ENCODE peak calls at places on chromosomes 6 and 20, in four cellular contexts. K, C, R and J are unnamed samples.

GRCh38 chr6:34462561-34462971 is 3.3 kb upstream of the PACSIN1 start:
- DNase-seq in K (peak), C (peak), R (no peak), J (peak)

GRCh38 chr6:11263185-11263817 is 30.8 kb upstream of the NEDD9 start:
- DNase-seq in K (peak), C (no peak), R (peak), J (peak)

GRCh38 chr6:48101277-48101676 is 9.7 kb downstream of the PTCHD4 start:
- DNase-seq in K (no peak), C (no peak), R (no peak), J (no peak)

GRCh38 chr6:43669922-43670622 is 17.5 kb downstream of the MRPS18A start:
- DNase-seq in K (no peak), C (no peak), R (no peak), J (no peak)

GRCh38 chr6:167703781-167704180 is 122.9 kb upstream of the AFDN start:
- DNase-seq in K (no peak), C (no peak), R (no peak), J (no peak)

GRCh38 chr20:62589150-62589498 is 53.2 kb upstream of the SLCO4A1 start:
- DNase-seq in K (no peak), C (no peak), R (no peak), J (no peak)

GRCh38 chr6:107555449-107555848 is 65.5 kb downstream of the SOBP start:
- DNase-seq in K (no peak), C (no peak), R (no peak), J (no peak)

GRCh38 chr6:77173472-77174074 is 289.7 kb downstream of the HTR1B start:
- DNase-seq in K (no peak), C (no peak), R (no peak), J (no peak)

GRCh38 chr6:26439552-26440125 is 665 bp upstream of the BTN3A3 start:
- DNase-seq in K (no peak), C (no peak), R (no peak), J (no peak)

GRCh38 chr20:11124849-11125505 is 451.2 kb upstream of the JAG1 start:
- DNase-seq in K (no peak), C (no peak), R (no peak), J (no peak)

GRCh38 chr6:152474341-152474740 is 162.8 kb downstream of the SYNE1 start:
- DNase-seq in K (no peak), C (no peak), R (no peak), J (no peak)

GRCh38 chr20:51093240-51093763 is 70.4 kb upstream of the KCNG1 start:
- DNase-seq in K (no peak), C (no peak), R (no peak), J (no peak)

GRCh38 chr6:130694617-130695016 is 132.6 kb upstream of the SMLR1 start:
- DNase-seq in K (no peak), C (no peak), R (no peak), J (no peak)

GRCh38 chr6:99612551-99613397 is 6.1 kb downstream of the PRDM13 start:
- DNase-seq in K (no peak), C (no peak), R (no peak), J (no peak)

GRCh38 chr20:63740070-63740500 is 509 bp downstream of the SLC2A4RG start:
- DNase-seq in K (peak), C (peak), R (no peak), J (peak)

GRCh38 chr6:170040115-170040500 is 250.8 kb downstream of the DLL1 start:
- DNase-seq in K (no peak), C (no peak), R (no peak), J (no peak)

GRCh38 chr6:14638932-14639875 is 521.6 kb downstream of the CD83 start:
- DNase-seq in K (no peak), C (peak), R (peak), J (no peak)

GRCh38 chr6:69729870-69730449 is 66.8 kb downstream of the LMBRD1 start:
- DNase-seq in K (no peak), C (no peak), R (no peak), J (no peak)

GRCh38 chr20:53692465-53693067 is 98.9 kb upstream of the ZNF217 start:
- DNase-seq in K (no peak), C (no peak), R (no peak), J (peak)

GRCh38 chr20:43863821-43864544 is 50.7 kb upstream of the TOX2 start:
- DNase-seq in K (no peak), C (no peak), R (no peak), J (no peak)

GRCh38 chr6:70717038-70717801 is 49.5 kb downstream of the SMAP1 start:
- DNase-seq in K (no peak), C (no peak), R (no peak), J (no peak)

GRCh38 chr6:17803409-17803808 is 96.7 kb upstream of the NUP153 start:
- DNase-seq in K (no peak), C (no peak), R (no peak), J (no peak)

GRCh38 chr6:52975580-52975979 is 19.5 kb downstream of the GSTA4 start:
- DNase-seq in K (no peak), C (no peak), R (no peak), J (no peak)

GRCh38 chr20:47487175-47487917 is 14.3 kb upstream of the NCOA3 start:
- DNase-seq in K (no peak), C (no peak), R (no peak), J (no peak)

GRCh38 chr6:14917101-14917500 is 328.8 kb upstream of the JARID2 start:
- DNase-seq in K (no peak), C (no peak), R (no peak), J (no peak)

GRCh38 chr6:155328539-155329459 is 14.5 kb upstream of the TFB1M start:
- DNase-seq in K (no peak), C (peak), R (no peak), J (no peak)

GRCh38 chr6:153780011-153780410 is 259.0 kb upstream of the OPRM1 start:
- DNase-seq in K (no peak), C (no peak), R (no peak), J (no peak)
- TF ChIP-seq POLR2A in K (no peak), C (no peak), R (no peak), J (no peak)

DNA sequence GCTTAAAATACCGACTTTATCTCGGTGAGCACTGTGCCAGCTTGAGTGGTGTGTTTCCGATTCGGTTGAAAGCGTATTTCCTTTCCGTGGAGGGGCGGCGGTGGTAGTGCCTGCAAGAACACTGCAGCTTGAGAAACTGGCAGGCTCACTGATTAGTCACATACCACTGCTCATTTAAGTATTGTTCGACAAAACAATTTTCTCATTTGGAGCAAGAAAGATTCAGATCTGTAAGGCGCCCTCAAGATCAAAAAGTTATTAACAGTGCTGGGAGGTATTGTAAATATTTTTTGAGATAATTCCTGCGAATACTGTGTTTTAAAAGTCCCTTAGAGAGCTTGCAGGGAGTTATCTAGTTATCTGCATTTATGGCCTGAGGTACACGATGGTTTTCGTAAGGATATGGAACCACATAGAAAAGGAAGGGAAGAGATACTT is 1.3 kb downstream of the MAPK14 start:
- DNase-seq in K (peak), C (peak), R (no peak), J (peak)
- TF ChIP-seq POLR2A in K (peak), C (no peak), R (no peak), J (no peak)

DNA sequence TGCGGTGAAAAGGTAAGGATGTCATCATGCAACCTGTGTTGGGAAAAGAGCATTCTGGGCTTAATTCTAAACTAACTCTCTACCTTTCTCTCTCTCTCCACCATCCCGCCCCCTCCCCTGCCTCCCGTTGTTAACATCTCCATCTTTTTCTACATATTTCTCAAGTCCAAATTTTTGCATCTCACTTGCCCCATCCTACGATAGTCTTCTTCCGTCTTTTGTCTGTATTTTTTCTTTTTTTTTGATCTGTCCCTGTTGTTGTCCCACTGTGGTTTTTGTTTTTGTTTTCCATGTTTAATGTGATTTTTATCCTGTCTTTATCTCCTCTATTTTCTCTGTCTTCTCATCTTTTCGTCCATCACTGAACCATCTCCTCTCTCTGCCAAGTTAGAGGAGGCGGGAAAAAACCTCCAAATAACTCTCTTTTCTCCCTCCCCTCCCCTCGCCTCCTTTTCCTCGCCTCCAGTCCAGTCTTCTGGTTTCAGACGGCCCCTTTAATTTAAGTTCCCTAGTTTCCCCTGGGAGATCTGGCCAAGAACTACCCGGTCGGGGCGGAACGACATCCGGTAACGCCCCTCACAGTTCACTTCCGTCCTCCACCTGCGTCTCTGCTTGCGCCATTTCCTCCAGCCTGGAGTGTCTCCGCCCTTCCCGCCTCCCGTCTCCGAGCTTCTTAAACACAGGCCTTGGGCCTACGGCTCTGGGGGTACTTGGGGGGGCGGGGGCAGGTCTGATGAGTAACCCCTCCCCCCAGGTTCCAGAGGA is at the start of gene NFKBIL1:
- DNase-seq in K (peak), C (peak), R (peak), J (peak)
- TF ChIP-seq POLR2A in K (peak), C (no peak), R (peak), J (peak)

GRCh38 chr20:45880988-45881788 is at the start of gene ZSWIM1:
- DNase-seq in K (peak), C (peak), R (peak), J (peak)
- TF ChIP-seq POLR2A in K (peak), C (peak), R (peak), J (peak)

GRCh38 chr6:158772172-158772571 is 47.0 kb downstream of the EZR start:
- DNase-seq in K (no peak), C (no peak), R (no peak), J (no peak)
- TF ChIP-seq POLR2A in K (no peak), C (no peak), R (no peak), J (no peak)

GRCh38 chr6:166360243-166361079 is 18.1 kb upstream of the SFT2D1 start:
- DNase-seq in K (no peak), C (no peak), R (no peak), J (no peak)

GRCh38 chr6:166364480-166364879 is 18.3 kb downstream of the MPC1 start:
- DNase-seq in K (no peak), C (no peak), R (no peak), J (no peak)

GRCh38 chr6:166365221-166365620 is 17.5 kb downstream of the MPC1 start:
- DNase-seq in K (no peak), C (no peak), R (no peak), J (no peak)

GRCh38 chr6:166365806-166366205 is 16.9 kb downstream of the MPC1 start:
- DNase-seq in K (no peak), C (no peak), R (no peak), J (no peak)

GRCh38 chr6:166361080-166361429 is 18.7 kb upstream of the SFT2D1 start:
- DNase-seq in K (peak), C (no peak), R (peak), J (no peak)
- TF ChIP-seq POLR2A in K (peak), C (no peak), R (no peak), J (no peak)

DNA sequence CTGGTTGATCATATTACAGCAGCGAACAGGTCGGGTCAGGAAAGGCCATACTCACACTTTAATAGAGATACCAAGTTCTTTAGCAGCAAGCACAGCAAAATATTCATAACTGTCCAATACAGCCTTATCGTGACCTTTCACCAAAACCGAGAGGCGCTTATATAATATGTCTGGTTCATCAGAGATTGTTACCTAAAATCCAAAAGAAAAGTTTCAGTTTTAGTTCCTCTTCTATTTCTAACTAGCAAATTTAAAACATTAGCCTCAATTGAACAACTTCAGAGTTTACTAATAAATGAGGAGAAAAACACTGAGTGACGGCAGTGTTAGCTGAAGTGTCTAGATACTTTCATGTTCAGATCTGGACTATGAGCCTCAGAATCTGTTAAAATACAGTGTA is 5.9 kb downstream of the MRPS10 start:
- DNase-seq in K (no peak), C (no peak), R (no peak), J (no peak)
- TF ChIP-seq POLR2A in K (no peak), C (no peak), R (no peak), J (no peak)

DNA sequence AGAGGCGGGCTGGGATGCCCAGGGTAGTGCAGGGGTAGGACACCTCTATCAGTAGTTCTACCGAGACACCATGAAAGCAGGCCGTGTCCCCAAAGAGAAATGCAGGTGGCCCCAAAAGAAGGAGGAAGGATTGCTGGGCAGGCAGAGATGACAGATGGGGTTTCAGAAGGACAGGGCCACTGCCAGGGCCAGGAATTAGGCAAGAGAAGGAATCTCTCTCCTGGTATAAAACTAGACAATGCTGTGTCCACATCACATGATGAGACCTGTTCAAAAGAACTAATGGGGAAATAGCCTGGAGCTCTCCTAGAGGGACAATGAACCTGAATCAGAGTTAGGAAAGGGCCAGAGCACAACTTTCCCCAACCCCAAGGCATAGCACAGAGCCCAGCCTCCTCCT is 21.6 kb upstream of the VSX1 start:
- DNase-seq in K (no peak), C (no peak), R (no peak), J (no peak)
- TF ChIP-seq POLR2A in K (no peak), C (no peak), R (no peak), J (no peak)

GRCh38 chr20:1325173-1326030 is 3.5 kb downstream of the SDCBP2 start:
- DNase-seq in K (peak), C (peak), R (peak), J (peak)

GRCh38 chr20:1327241-1327653 is 1.7 kb downstream of the SDCBP2 start:
- DNase-seq in K (no peak), C (peak), R (peak), J (peak)

GRCh38 chr20:1324598-1325172 is 4.3 kb downstream of the SDCBP2 start:
- DNase-seq in K (no peak), C (peak), R (no peak), J (no peak)

GRCh38 chr20:1327827-1328679 is 886 bp downstream of the SDCBP2 start:
- DNase-seq in K (no peak), C (peak), R (peak), J (no peak)

GRCh38 chr20:1326031-1326930 is 2.7 kb downstream of the SDCBP2 start:
- DNase-seq in K (no peak), C (no peak), R (peak), J (no peak)
- TF ChIP-seq POLR2A in K (no peak), C (peak), R (no peak), J (no peak)

GRCh38 chr6:37239511-37239910 is 18.1 kb upstream of the TBC1D22B start:
- DNase-seq in K (no peak), C (no peak), R (no peak), J (no peak)
- TF ChIP-seq POLR2A in K (no peak), C (no peak), R (no peak), J (no peak)